ENCODE peak calls at places on chromosomes 3 and 15, in seven cellular contexts. One of them, this sample, is unnamed.

GRCh38 chr15:37059051-37059450 is 41.3 kb downstream of the MEIS2 start:
- DNase-seq in kidney: no peak
- DNase-seq in OCI-LY7: no peak
- DNase-seq in IMR-90: peak
- DNase-seq in RWPE2: no peak
- DNase-seq in cardiac muscle cell: peak
- DNase-seq in CD8-positive, alpha-beta T cell: no peak
- DNase-seq in this sample: no peak

GRCh38 chr15:93974804-93975481 is 256.4 kb upstream of the MCTP2 start:
- DNase-seq in cardiac muscle cell: peak
- DNase-seq in kidney: no peak
- DNase-seq in RWPE2: no peak
- DNase-seq in OCI-LY7: no peak
- DNase-seq in CD8-positive, alpha-beta T cell: no peak
- DNase-seq in IMR-90: peak
- DNase-seq in this sample: peak

GRCh38 chr3:196207159-196207832 is 3.9 kb downstream of the ZDHHC19 start:
- DNase-seq in kidney: peak
- DNase-seq in RWPE2: no peak
- DNase-seq in OCI-LY7: peak
- DNase-seq in CD8-positive, alpha-beta T cell: no peak
- DNase-seq in IMR-90: no peak
- DNase-seq in cardiac muscle cell: no peak
- DNase-seq in this sample: no peak

GRCh38 chr3:124600765-124601164 is 129.5 kb upstream of the UMPS start:
- DNase-seq in CD8-positive, alpha-beta T cell: no peak
- DNase-seq in OCI-LY7: no peak
- DNase-seq in cardiac muscle cell: no peak
- DNase-seq in RWPE2: no peak
- DNase-seq in IMR-90: no peak
- DNase-seq in kidney: no peak
- DNase-seq in this sample: no peak

GRCh38 chr3:57451150-57451846 is 92.8 kb downstream of the DNAH12 start:
- DNase-seq in CD8-positive, alpha-beta T cell: no peak
- DNase-seq in OCI-LY7: no peak
- DNase-seq in cardiac muscle cell: no peak
- DNase-seq in kidney: no peak
- DNase-seq in IMR-90: no peak
- DNase-seq in RWPE2: no peak
- DNase-seq in this sample: no peak

GRCh38 chr3:60303160-60303559 is 948.1 kb downstream of the FHIT start:
- DNase-seq in kidney: no peak
- DNase-seq in OCI-LY7: no peak
- DNase-seq in cardiac muscle cell: peak
- DNase-seq in IMR-90: peak
- DNase-seq in CD8-positive, alpha-beta T cell: no peak
- DNase-seq in RWPE2: no peak
- DNase-seq in this sample: no peak

GRCh38 chr3:71416868-71417267 is 166.7 kb downstream of the FOXP1 start:
- DNase-seq in kidney: no peak
- DNase-seq in CD8-positive, alpha-beta T cell: no peak
- DNase-seq in OCI-LY7: peak
- DNase-seq in cardiac muscle cell: no peak
- DNase-seq in RWPE2: no peak
- DNase-seq in IMR-90: no peak
- DNase-seq in this sample: no peak

GRCh38 chr3:12579456-12579855 is 22.6 kb downstream of the MKRN2 start:
- DNase-seq in cardiac muscle cell: no peak
- DNase-seq in RWPE2: no peak
- DNase-seq in IMR-90: no peak
- DNase-seq in CD8-positive, alpha-beta T cell: no peak
- DNase-seq in kidney: no peak
- DNase-seq in OCI-LY7: no peak
- DNase-seq in this sample: no peak

GRCh38 chr3:58063424-58063823 is 55.2 kb downstream of the FLNB start:
- DNase-seq in CD8-positive, alpha-beta T cell: no peak
- DNase-seq in cardiac muscle cell: peak
- DNase-seq in IMR-90: peak
- DNase-seq in RWPE2: no peak
- DNase-seq in OCI-LY7: no peak
- DNase-seq in kidney: no peak
- DNase-seq in this sample: peak

GRCh38 chr3:134095005-134095404 is 65.3 kb upstream of the SLCO2A1 start:
- DNase-seq in CD8-positive, alpha-beta T cell: no peak
- DNase-seq in OCI-LY7: no peak
- DNase-seq in kidney: no peak
- DNase-seq in IMR-90: peak
- DNase-seq in RWPE2: no peak
- DNase-seq in cardiac muscle cell: no peak
- DNase-seq in this sample: no peak

GRCh38 chr3:194184265-194184751 is 48.4 kb downstream of the HES1 start:
- DNase-seq in CD8-positive, alpha-beta T cell: no peak
- DNase-seq in cardiac muscle cell: no peak
- DNase-seq in kidney: no peak
- DNase-seq in RWPE2: no peak
- DNase-seq in OCI-LY7: no peak
- DNase-seq in IMR-90: no peak
- DNase-seq in this sample: no peak

GRCh38 chr3:128146201-128146600 is 7.1 kb upstream of the EEFSEC start:
- DNase-seq in IMR-90: no peak
- DNase-seq in cardiac muscle cell: no peak
- DNase-seq in CD8-positive, alpha-beta T cell: no peak
- DNase-seq in OCI-LY7: no peak
- DNase-seq in kidney: no peak
- DNase-seq in RWPE2: no peak
- DNase-seq in this sample: no peak

GRCh38 chr3:85081191-85081895 is 122.6 kb downstream of the CADM2 start:
- DNase-seq in kidney: no peak
- DNase-seq in RWPE2: peak
- DNase-seq in CD8-positive, alpha-beta T cell: no peak
- DNase-seq in cardiac muscle cell: peak
- DNase-seq in IMR-90: peak
- DNase-seq in OCI-LY7: no peak
- DNase-seq in this sample: no peak

GRCh38 chr3:48402907-48403306 is 27.0 kb downstream of the PLXNB1 start:
- DNase-seq in OCI-LY7: no peak
- DNase-seq in kidney: peak
- DNase-seq in CD8-positive, alpha-beta T cell: no peak
- DNase-seq in cardiac muscle cell: no peak
- DNase-seq in RWPE2: no peak
- DNase-seq in IMR-90: no peak
- DNase-seq in this sample: no peak

GRCh38 chr3:48398701-48399386 is 26.8 kb downstream of the FBXW12 start:
- DNase-seq in CD8-positive, alpha-beta T cell: no peak
- DNase-seq in RWPE2: no peak
- DNase-seq in IMR-90: no peak
- DNase-seq in kidney: peak
- DNase-seq in OCI-LY7: no peak
- DNase-seq in cardiac muscle cell: no peak
- DNase-seq in this sample: peak

GRCh38 chr3:154098396-154098795 is 22.8 kb upstream of the ARHGEF26 start:
- DNase-seq in OCI-LY7: no peak
- DNase-seq in cardiac muscle cell: peak
- DNase-seq in CD8-positive, alpha-beta T cell: no peak
- DNase-seq in RWPE2: no peak
- DNase-seq in IMR-90: no peak
- DNase-seq in kidney: no peak
- DNase-seq in this sample: no peak

GRCh38 chr3:85726241-85726640 is 767.5 kb downstream of the CADM2 start:
- DNase-seq in kidney: no peak
- DNase-seq in cardiac muscle cell: no peak
- DNase-seq in RWPE2: no peak
- DNase-seq in IMR-90: peak
- DNase-seq in CD8-positive, alpha-beta T cell: no peak
- DNase-seq in OCI-LY7: no peak
- DNase-seq in this sample: no peak

GRCh38 chr15:70344666-70345065 is 246.9 kb upstream of the TLE3 start:
- DNase-seq in OCI-LY7: no peak
- DNase-seq in cardiac muscle cell: no peak
- DNase-seq in IMR-90: no peak
- DNase-seq in kidney: no peak
- DNase-seq in CD8-positive, alpha-beta T cell: no peak
- DNase-seq in RWPE2: peak
- DNase-seq in this sample: no peak

GRCh38 chr15:46251873-46252272 is 617.0 kb downstream of the SQOR start:
- DNase-seq in IMR-90: no peak
- DNase-seq in CD8-positive, alpha-beta T cell: no peak
- DNase-seq in RWPE2: no peak
- DNase-seq in kidney: no peak
- DNase-seq in OCI-LY7: no peak
- DNase-seq in cardiac muscle cell: no peak
- DNase-seq in this sample: no peak

GRCh38 chr3:30180305-30181275 is 425.8 kb upstream of the TGFBR2 start:
- DNase-seq in CD8-positive, alpha-beta T cell: no peak
- DNase-seq in kidney: no peak
- DNase-seq in OCI-LY7: no peak
- DNase-seq in cardiac muscle cell: peak
- DNase-seq in IMR-90: no peak
- DNase-seq in RWPE2: no peak
- DNase-seq in this sample: no peak

GRCh38 chr15:90570643-90571042 is 40.9 kb downstream of the CRTC3 start:
- DNase-seq in OCI-LY7: no peak
- DNase-seq in cardiac muscle cell: no peak
- DNase-seq in CD8-positive, alpha-beta T cell: no peak
- DNase-seq in IMR-90: no peak
- DNase-seq in kidney: no peak
- DNase-seq in RWPE2: no peak
- DNase-seq in this sample: no peak

GRCh38 chr15:90572893-90573292 is 43.2 kb downstream of the CRTC3 start:
- DNase-seq in OCI-LY7: no peak
- DNase-seq in kidney: no peak
- DNase-seq in cardiac muscle cell: no peak
- DNase-seq in RWPE2: no peak
- DNase-seq in IMR-90: no peak
- DNase-seq in CD8-positive, alpha-beta T cell: no peak
- DNase-seq in this sample: no peak

GRCh38 chr15:90576711-90577389 is 47.1 kb downstream of the CRTC3 start:
- DNase-seq in kidney: no peak
- DNase-seq in CD8-positive, alpha-beta T cell: no peak
- DNase-seq in cardiac muscle cell: no peak
- DNase-seq in RWPE2: no peak
- DNase-seq in IMR-90: no peak
- DNase-seq in OCI-LY7: no peak
- DNase-seq in this sample: no peak

GRCh38 chr15:90565866-90566265 is 36.1 kb downstream of the CRTC3 start:
- DNase-seq in RWPE2: no peak
- DNase-seq in kidney: no peak
- DNase-seq in cardiac muscle cell: no peak
- DNase-seq in IMR-90: no peak
- DNase-seq in OCI-LY7: no peak
- DNase-seq in CD8-positive, alpha-beta T cell: no peak
- DNase-seq in this sample: no peak

DNA sequence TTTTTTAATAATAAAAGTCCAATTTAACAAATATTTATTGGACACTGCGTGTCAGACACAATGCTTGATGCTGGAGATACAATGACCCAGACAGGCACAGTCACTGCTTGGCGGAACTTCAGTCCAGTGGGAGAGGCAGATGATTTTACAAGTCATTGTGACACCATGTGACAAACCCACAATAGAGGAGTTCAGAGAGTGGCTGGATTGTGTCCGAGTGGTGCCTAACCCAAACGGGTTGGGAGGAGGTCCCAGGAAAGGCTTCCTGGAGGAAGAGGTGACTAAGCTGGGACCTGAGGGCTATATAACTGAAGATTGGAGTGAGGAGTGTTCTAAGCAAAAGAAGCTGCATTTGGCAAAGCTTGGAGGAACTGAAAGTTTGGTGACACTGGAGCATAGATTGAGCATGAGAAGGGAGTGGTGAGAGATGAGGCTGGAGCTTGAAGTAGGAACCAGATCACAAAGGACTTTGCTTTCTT is 41.4 kb downstream of the CRTC3 start:
- DNase-seq in RWPE2: no peak
- DNase-seq in IMR-90: no peak
- DNase-seq in OCI-LY7: peak
- DNase-seq in kidney: no peak
- DNase-seq in CD8-positive, alpha-beta T cell: no peak
- DNase-seq in cardiac muscle cell: no peak
- DNase-seq in this sample: peak
- H3K4me3 ChIP-seq in RWPE2: no peak
- H3K4me3 ChIP-seq in IMR-90: no peak
- H3K4me3 ChIP-seq in OCI-LY7: no peak
- H3K4me3 ChIP-seq in kidney: no peak
- H3K4me3 ChIP-seq in CD8-positive, alpha-beta T cell: peak
- H3K4me3 ChIP-seq in cardiac muscle cell: no peak
- H3K4me3 ChIP-seq in this sample: no peak

DNA sequence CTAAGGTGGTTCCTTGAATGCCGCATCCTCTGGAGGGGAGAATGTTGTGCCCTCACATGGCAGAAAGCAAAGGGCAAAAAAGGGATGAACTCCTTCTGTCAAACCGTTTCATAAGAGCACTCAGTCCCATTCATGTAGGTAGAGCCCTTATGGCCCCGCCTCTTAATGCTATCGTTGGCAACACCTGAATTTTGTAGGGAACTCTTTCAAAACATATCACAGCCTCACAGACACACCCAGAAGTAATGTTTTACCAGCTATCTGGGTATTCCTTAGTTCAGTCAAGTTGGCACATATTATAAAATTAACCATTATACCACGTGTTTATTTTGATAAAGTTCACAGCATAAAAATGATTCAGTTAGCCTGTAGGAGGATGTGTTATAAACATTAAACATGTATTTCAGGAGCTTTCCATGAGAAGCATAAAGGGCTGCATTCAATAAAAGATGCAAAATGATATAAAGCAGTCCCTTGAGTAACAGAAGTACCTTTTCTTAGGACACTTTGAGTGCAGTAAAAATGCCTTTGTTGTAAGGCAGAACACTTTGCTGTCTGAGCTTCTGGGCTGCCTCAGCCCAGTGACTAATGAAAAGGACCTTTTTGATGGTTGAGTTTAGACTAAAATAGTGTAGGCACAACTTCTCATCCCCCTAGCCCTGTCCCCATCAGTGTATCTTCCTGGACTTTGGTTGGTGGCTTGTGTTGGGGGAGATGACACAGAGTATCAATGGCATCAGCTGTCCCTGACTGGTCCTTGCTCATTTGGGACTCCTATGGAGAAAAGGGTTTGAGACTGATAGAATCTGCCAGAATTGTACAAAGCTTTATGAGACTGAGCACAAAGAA is 263.5 kb upstream of the TPRG1 start:
- DNase-seq in cardiac muscle cell: no peak
- DNase-seq in IMR-90: no peak
- DNase-seq in kidney: no peak
- DNase-seq in RWPE2: no peak
- DNase-seq in OCI-LY7: no peak
- DNase-seq in CD8-positive, alpha-beta T cell: no peak
- DNase-seq in this sample: no peak
- H3K27ac ChIP-seq in cardiac muscle cell: no peak
- H3K27ac ChIP-seq in IMR-90: no peak
- H3K27ac ChIP-seq in kidney: no peak
- H3K27ac ChIP-seq in RWPE2: no peak
- H3K27ac ChIP-seq in OCI-LY7: no peak
- H3K27ac ChIP-seq in CD8-positive, alpha-beta T cell: no peak
- H3K27ac ChIP-seq in this sample: no peak

GRCh38 chr3:160210799-160211221 is 14.4 kb upstream of the C3orf80 start:
- DNase-seq in OCI-LY7: no peak
- DNase-seq in cardiac muscle cell: peak
- DNase-seq in kidney: no peak
- DNase-seq in RWPE2: no peak
- DNase-seq in CD8-positive, alpha-beta T cell: no peak
- DNase-seq in IMR-90: peak
- DNase-seq in this sample: peak
- TF ChIP-seq CTCF in OCI-LY7: peak
- TF ChIP-seq CTCF in cardiac muscle cell: peak
- TF ChIP-seq CTCF in kidney: no peak
- TF ChIP-seq CTCF in RWPE2: peak
- TF ChIP-seq CTCF in CD8-positive, alpha-beta T cell: no peak
- TF ChIP-seq CTCF in IMR-90: peak
- TF ChIP-seq CTCF in this sample: no peak

GRCh38 chr3:192331749-192332385 is 395.5 kb downstream of the FGF12 start:
- DNase-seq in kidney: no peak
- DNase-seq in OCI-LY7: no peak
- DNase-seq in RWPE2: no peak
- DNase-seq in IMR-90: no peak
- DNase-seq in CD8-positive, alpha-beta T cell: no peak
- DNase-seq in cardiac muscle cell: no peak
- DNase-seq in this sample: no peak
- H3K4me3 ChIP-seq in kidney: peak
- H3K4me3 ChIP-seq in OCI-LY7: no peak
- H3K4me3 ChIP-seq in RWPE2: no peak
- H3K4me3 ChIP-seq in IMR-90: no peak
- H3K4me3 ChIP-seq in CD8-positive, alpha-beta T cell: no peak
- H3K4me3 ChIP-seq in cardiac muscle cell: no peak
- H3K4me3 ChIP-seq in this sample: no peak

This sample was measured in testis.